ENCODE peak calls at places on chromosomes 1 and 21, in four cellular contexts. W is ovary, K is suprapubic skin, T is IMR-90. N is an unnamed sample.

GRCh38 chr1:228853637-228854036 is 118.4 kb downstream of the RHOU start:
- DNase-seq in T (no peak), W (no peak), K (no peak), N (no peak)

GRCh38 chr1:61184035-61184713 is 101.8 kb downstream of the NFIA start:
- DNase-seq in T (peak; percentile 63), K (peak; percentile 96), W (peak; percentile 98), N (peak; percentile 89)

GRCh38 chr21:29362758-29363157 is 64.0 kb downstream of the BACH1 start:
- DNase-seq in T (no peak), W (no peak), K (no peak), N (no peak)

GRCh38 chr1:33259879-33260278 is 3.6 kb downstream of the ZNF362 start:
- DNase-seq in K (no peak), W (no peak), T (no peak), N (no peak)

GRCh38 chr1:150973826-150974579 is 632 bp downstream of the CERS2 start:
- DNase-seq in T (no peak), K (no peak), W (peak; percentile 71), N (no peak)

GRCh38 chr1:169132512-169133227 is 26.2 kb downstream of the ATP1B1 start:
- DNase-seq in T (no peak), W (no peak), K (no peak), N (no peak)

GRCh38 chr1:204684206-204684536 is 1.4 kb downstream of the LRRN2 start:
- DNase-seq in K (no peak), W (no peak), T (no peak), N (no peak)

GRCh38 chr1:5990913-5991783 is 1.1 kb downstream of the NPHP4 start:
- DNase-seq in K (no peak), T (peak; percentile 21), W (peak; percentile 71), N (no peak)

GRCh38 chr1:15884477-15884876 is 37.0 kb downstream of the SPEN start:
- DNase-seq in W (no peak), K (no peak), T (no peak), N (no peak)

GRCh38 chr1:23585321-23586022 is 26.2 kb upstream of the ID3 start:
- DNase-seq in K (peak; percentile 86), T (peak; percentile 99), W (no peak), N (no peak)

GRCh38 chr1:5551274-5551966 is 440.8 kb downstream of the NPHP4 start:
- DNase-seq in T (no peak), K (no peak), W (no peak), N (no peak)

GRCh38 chr1:76465030-76465429 is 390.5 kb downstream of the ST6GALNAC3 start:
- DNase-seq in W (no peak), T (peak; percentile 65), K (no peak), N (no peak)

GRCh38 chr1:189432761-189433160 is 1044.9 kb downstream of the BRINP3 start:
- DNase-seq in W (no peak), K (no peak), T (peak; percentile 1), N (no peak)

GRCh38 chr1:199684686-199685273 is 342.7 kb upstream of the NR5A2 start:
- DNase-seq in W (no peak), K (no peak), T (peak; percentile 82), N (peak; percentile 61)

GRCh38 chr1:243548516-243548915 is 292.7 kb downstream of the SDCCAG8 start:
- DNase-seq in K (no peak), T (no peak), W (no peak), N (no peak)

GRCh38 chr1:24149854-24150227 is 6.9 kb upstream of the IL22RA1 start:
- DNase-seq in T (peak; percentile 69), K (no peak), W (no peak), N (no peak)

GRCh38 chr1:34396042-34396441 is 219.3 kb downstream of the C1orf94 start:
- DNase-seq in K (no peak), W (no peak), T (no peak), N (no peak)

DNA sequence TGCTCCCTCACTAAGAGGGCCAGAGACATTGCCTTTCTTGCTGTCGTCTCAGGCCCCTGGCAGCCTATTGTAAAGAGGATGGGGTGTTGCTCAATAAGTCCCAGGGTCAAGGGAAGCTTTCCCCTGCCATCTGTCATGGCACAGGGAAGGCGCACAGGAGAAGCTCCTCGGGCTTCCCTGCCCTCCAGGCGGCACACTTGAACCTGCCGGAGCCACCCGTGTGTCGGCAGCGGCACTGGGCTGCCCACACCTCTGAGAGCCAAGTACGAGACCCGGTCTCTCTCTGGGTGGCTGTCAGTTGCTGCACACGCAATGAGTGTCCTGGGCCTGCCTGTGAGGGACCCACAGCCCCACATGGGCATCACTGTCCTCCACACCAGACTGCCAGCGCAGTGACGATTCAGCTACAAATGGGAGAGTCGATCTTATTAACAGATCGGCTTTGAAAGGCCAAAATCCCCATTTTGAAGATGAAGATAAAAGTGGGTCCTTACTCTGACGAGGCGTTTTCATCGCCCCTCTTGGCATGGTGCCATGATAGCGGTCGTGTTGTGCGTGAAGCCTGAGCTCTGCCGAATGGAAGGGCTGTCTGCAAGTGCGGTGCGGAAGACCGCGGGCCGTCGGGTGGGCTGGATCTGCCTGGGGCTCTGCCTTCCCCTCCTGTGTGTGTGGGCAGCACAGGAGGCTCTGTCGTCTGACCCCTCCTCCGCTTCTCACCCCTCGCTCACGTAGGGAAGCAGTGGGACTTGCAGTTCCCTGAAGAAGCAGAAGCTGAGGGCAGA is 29.2 kb upstream of the PDXK start:
- DNase-seq in K (no peak), W (no peak), T (no peak), N (no peak)
- TF ChIP-seq POLR2A in K (no peak), W (no peak), T (no peak), N (no peak)

GRCh38 chr1:39410915-39411436 is 80.5 kb upstream of the BMP8A start:
- DNase-seq in W (peak; percentile 80), T (peak; percentile 94), K (peak; percentile 88), N (peak; percentile 57)

GRCh38 chr1:39412892-39413291 is 78.5 kb upstream of the BMP8A start:
- DNase-seq in W (no peak), K (no peak), T (no peak), N (no peak)

GRCh38 chr1:39411526-39411925 is 79.9 kb upstream of the BMP8A start:
- DNase-seq in K (no peak), W (no peak), T (peak; percentile 71), N (no peak)

GRCh38 chr1:39413902-39414528 is 77.4 kb upstream of the BMP8A start:
- DNase-seq in T (no peak), K (no peak), W (no peak), N (no peak)

DNA sequence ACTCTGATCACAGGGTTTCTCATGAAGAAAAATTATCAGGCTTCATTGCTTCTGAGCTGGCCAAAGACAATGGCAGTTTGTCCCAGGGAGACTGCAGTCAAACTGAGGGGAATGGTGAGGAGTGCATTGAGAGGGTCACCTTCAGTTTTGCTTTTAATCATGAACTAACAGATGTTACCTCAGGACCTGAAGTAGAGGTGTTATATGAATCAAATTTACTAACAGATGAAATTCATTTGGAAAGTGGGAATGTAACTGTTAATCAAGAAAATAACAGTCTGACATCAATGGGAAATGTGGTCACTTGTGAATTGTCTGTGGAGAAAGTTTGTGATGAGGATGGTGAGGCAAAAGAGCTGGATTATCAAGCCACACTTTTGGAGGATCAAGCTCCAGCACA is 79.4 kb upstream of the BMP8A start:
- DNase-seq in W (no peak), T (no peak), K (no peak), N (no peak)
- H3K4me1 ChIP-seq in W (peaks cover 28% of the 10 kb centered on the region), T (peaks cover 36% of the 10 kb centered on the region), K (peaks cover 74% of the 10 kb centered on the region), N (no peaks in the 10 kb centered on the region)

GRCh38 chr1:8396912-8397406 is 79.0 kb downstream of the SLC45A1 start:
- DNase-seq in T (peak; percentile 99), W (no peak), K (no peak), N (peak; percentile 70)
- H3K4me3 ChIP-seq in T (no peak overlapping the region), W (no peak overlapping the region), K (no peak overlapping the region), N (no peak overlapping the region)

DNA sequence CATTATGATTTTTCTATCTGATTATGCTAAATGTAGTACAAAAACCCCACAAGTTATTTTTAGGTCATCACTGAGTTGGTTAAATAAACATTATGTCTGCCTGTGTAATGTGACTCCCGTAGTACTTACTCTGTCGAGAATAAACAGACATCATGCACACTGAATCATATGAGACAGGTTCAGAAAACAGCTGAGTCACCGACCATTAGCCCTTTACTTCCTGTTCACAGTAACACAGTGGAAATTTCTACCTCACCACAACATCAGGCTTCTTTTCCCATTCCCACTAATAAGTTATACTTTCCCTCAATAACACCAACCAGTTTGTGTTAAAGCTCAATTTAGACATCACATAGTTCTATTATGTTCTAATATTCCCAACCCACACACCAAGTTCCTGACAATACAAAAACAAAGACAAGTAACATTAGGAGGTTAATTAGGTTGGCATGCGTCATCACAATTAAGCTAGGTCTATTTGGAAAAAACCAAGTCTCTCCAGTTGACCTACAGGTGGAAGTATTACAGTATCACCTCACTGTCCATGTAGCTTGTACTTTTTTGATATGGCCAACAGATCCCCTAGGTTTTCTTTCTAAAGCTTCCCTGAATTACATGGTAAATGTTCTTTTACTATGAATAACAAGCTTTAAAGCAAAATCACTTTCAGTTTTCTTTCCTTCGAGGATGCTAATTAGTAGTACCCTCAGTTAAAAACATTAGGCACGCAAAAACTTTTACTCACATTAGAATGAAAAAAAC is 154.2 kb downstream of the EIF4G3 start:
- DNase-seq in K (no peak), T (peak; percentile 99), W (no peak), N (peak; percentile 54)
- TF ChIP-seq POLR2A in K (no peak), T (no peak), W (peak; percentile 25), N (no peak)

DNA sequence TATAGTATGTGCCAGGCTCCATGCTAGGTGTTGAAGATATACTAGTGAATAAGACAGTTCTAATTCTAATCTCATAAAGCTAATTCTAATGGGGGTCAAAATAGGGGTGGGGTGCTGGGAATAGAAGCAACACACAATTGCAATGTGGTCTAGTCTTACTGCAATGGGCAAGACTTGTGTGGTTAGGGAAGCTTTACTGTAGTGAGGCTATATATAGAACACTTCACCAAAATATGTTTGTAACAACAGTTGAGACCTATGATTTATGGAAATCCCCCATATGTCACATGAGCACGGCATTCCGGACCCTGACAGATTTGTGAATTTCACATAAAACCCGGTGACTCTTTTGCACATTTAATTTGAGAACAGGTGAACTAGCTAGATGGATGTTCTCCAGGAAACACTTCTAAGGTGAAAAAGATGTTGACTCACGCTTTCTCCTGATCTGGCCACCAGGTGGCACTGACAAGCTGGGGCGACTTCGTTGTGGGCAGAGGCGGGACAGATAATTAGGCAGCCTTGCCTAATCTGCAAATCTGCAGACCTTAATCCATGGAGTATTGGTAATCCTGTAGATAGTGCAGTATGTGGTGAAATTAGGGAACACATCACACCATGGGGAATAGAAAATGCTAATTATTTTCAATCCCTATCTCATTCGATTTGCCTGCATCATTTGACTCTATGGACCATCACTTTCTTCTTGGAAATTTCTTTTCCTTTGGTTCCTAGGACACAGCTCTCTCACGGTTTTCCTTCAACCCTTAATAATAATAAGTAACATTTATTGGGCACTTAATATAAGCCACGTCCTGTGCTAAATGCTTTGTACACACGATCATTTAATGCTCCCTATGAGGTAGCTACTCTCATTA is 37.7 kb downstream of the KIAA0040 start:
- DNase-seq in K (no peak), T (peak; percentile 35), W (peak; percentile 57), N (peak; percentile 64)
- H3K4me1 ChIP-seq in K (peaks cover 5% of the 10 kb centered on the region), T (no peaks in the 10 kb centered on the region), W (no peaks in the 10 kb centered on the region), N (no peaks in the 10 kb centered on the region)